ENCODE peak calls at places on chromosomes 7 and 10, in seven cellular contexts. G, K, C, O, D, H and F are unnamed samples.

GRCh38 chr10:55822096-55822495 is 539.0 kb downstream of the ZWINT start:
- DNase-seq in C (no peak), H (no peak), O (no peak), D (no peak), K (no peak), G (no peak), F (no peak)

GRCh38 chr10:132139526-132139925 is 47.2 kb upstream of the DPYSL4 start:
- DNase-seq in H (no peak), D (no peak), C (no peak), G (no peak), O (no peak), K (peak), F (no peak)

GRCh38 chr7:4013793-4014192 is 668.3 kb upstream of the FOXK1 start:
- DNase-seq in H (no peak), K (no peak), C (no peak), G (no peak), D (no peak), O (no peak), F (no peak)

GRCh38 chr7:142887282-142888015 is 1.9 kb upstream of the TRPV6 start:
- DNase-seq in C (no peak), K (peak), H (no peak), D (no peak), G (no peak), O (no peak), F (no peak)

GRCh38 chr7:150580995-150581394 is 13.8 kb downstream of the GIMAP4 start:
- DNase-seq in C (no peak), G (no peak), O (no peak), H (no peak), D (no peak), K (no peak), F (no peak)

GRCh38 chr7:95723583-95724180 is 48.7 kb upstream of the DYNC1I1 start:
- DNase-seq in O (no peak), D (peak), K (no peak), G (peak), H (no peak), C (peak), F (peak)

GRCh38 chr7:85041599-85042216 is 145.1 kb downstream of the SEMA3D start:
- DNase-seq in O (peak), D (peak), H (peak), K (peak), C (peak), G (peak), F (peak)

GRCh38 chr10:126075009-126075408 is 178.6 kb downstream of the FANK1 start:
- DNase-seq in H (no peak), C (no peak), K (no peak), G (no peak), D (no peak), O (no peak), F (no peak)

GRCh38 chr10:11636761-11637166 is 25.3 kb upstream of the USP6NL start:
- DNase-seq in C (no peak), G (no peak), O (no peak), K (no peak), H (no peak), D (no peak), F (no peak)

GRCh38 chr10:43264324-43264986 is 2.4 kb downstream of the RASGEF1A start:
- DNase-seq in C (no peak), K (no peak), O (no peak), D (no peak), H (no peak), G (no peak), F (no peak)

GRCh38 chr7:93914581-93915066 is 6.9 kb upstream of the GNG11 start:
- DNase-seq in K (no peak), O (peak), G (peak), H (no peak), C (peak), D (no peak), F (no peak)

GRCh38 chr7:25726180-25726579 is 425.8 kb upstream of the NFE2L3 start:
- DNase-seq in O (no peak), D (no peak), G (no peak), H (no peak), C (no peak), K (no peak), F (no peak)

GRCh38 chr10:27959093-27959715 is 39.7 kb downstream of the ODAD2 start:
- DNase-seq in O (no peak), H (no peak), K (no peak), C (no peak), D (no peak), G (no peak), F (no peak)

GRCh38 chr7:44565795-44566559 is 7.7 kb downstream of the DDX56 start:
- DNase-seq in G (no peak), D (no peak), O (no peak), H (no peak), K (peak), C (no peak), F (no peak)

GRCh38 chr7:155533827-155534690 is 12.3 kb downstream of the CNPY1 start:
- DNase-seq in G (peak), C (no peak), H (no peak), K (no peak), O (no peak), D (no peak), F (no peak)

GRCh38 chr10:120715214-120715613 is 135.9 kb upstream of the WDR11 start:
- DNase-seq in C (no peak), O (no peak), H (no peak), K (no peak), D (no peak), G (no peak), F (no peak)

GRCh38 chr7:34312624-34313023 is 345.4 kb upstream of the NPSR1 start:
- DNase-seq in D (no peak), H (no peak), G (no peak), K (no peak), O (no peak), C (no peak), F (no peak)

GRCh38 chr7:43039346-43039745 is 73.1 kb upstream of the HECW1 start:
- DNase-seq in K (no peak), O (no peak), H (peak), C (no peak), D (no peak), G (no peak), F (peak)

GRCh38 chr10:86306628-86307278 is 59.8 kb downstream of the GRID1 start:
- DNase-seq in K (peak), G (peak), D (no peak), O (no peak), C (peak), H (no peak), F (no peak)

GRCh38 chr10:112314822-112315474 is 31.7 kb downstream of the TECTB start:
- DNase-seq in G (peak), D (peak), C (peak), H (peak), K (peak), O (peak), F (no peak)

GRCh38 chr10:131998845-131999681 is 17.3 kb upstream of the BNIP3 start:
- DNase-seq in C (no peak), K (peak), G (no peak), D (no peak), H (no peak), O (no peak), F (no peak)

GRCh38 chr7:139576179-139576973 is 52.9 kb downstream of the CLEC2L start:
- DNase-seq in K (no peak), G (no peak), C (no peak), H (no peak), D (no peak), O (no peak), F (no peak)

GRCh38 chr7:94022550-94022949 is 18.4 kb upstream of the BET1 start:
- DNase-seq in K (no peak), H (no peak), D (no peak), C (peak), G (no peak), O (no peak), F (no peak)

GRCh38 chr7:121392277-121393004 is 3.7 kb downstream of the FAM3C start:
- DNase-seq in K (no peak), O (no peak), H (no peak), C (no peak), G (no peak), D (no peak), F (no peak)

GRCh38 chr7:101823086-101823485 is 5.7 kb downstream of the CUX1 start:
- DNase-seq in G (no peak), K (no peak), H (no peak), C (no peak), D (no peak), O (no peak), F (no peak)

GRCh38 chr10:98295907-98296306 is 27.9 kb upstream of the LOXL4 start:
- DNase-seq in H (peak), D (no peak), O (peak), C (peak), K (no peak), G (peak), F (peak)

GRCh38 chr10:127690176-127690575 is 46.8 kb upstream of the FOXI2 start:
- DNase-seq in D (no peak), K (no peak), G (no peak), O (no peak), H (no peak), C (no peak), F (no peak)

GRCh38 chr10:21668831-21669230 is 134.8 kb downstream of the MLLT10 start:
- DNase-seq in C (no peak), H (no peak), G (no peak), K (no peak), D (no peak), O (no peak), F (no peak)

GRCh38 chr10:10787586-10787985 is 230.1 kb upstream of the CELF2 start:
- DNase-seq in O (no peak), H (no peak), D (no peak), G (no peak), K (no peak), C (no peak), F (no peak)

GRCh38 chr10:121926669-121927360 is 1.0 kb downstream of the ATE1 start:
- DNase-seq in O (no peak), H (no peak), G (peak), K (no peak), D (no peak), C (no peak), F (no peak)

GRCh38 chr7:158043461-158044155 is 544.0 kb downstream of the PTPRN2 start:
- DNase-seq in O (no peak), K (peak), D (no peak), H (no peak), G (no peak), C (no peak), F (no peak)

GRCh38 chr7:29035044-29035740 is 77.1 kb upstream of the TRIL start:
- DNase-seq in H (no peak), G (peak), D (no peak), O (no peak), K (no peak), C (peak), F (peak)

GRCh38 chr10:22727663-22728062 is 13.3 kb upstream of the PIP4K2A start:
- DNase-seq in C (no peak), H (no peak), G (no peak), O (no peak), D (no peak), K (no peak), F (no peak)

GRCh38 chr10:123935680-123936079 is 44.1 kb upstream of the CPXM2 start:
- DNase-seq in C (no peak), H (no peak), K (no peak), G (no peak), O (no peak), D (no peak), F (no peak)

GRCh38 chr7:100629117-100629711 is 12.1 kb downstream of the TFR2 start:
- DNase-seq in G (no peak), D (no peak), K (no peak), O (no peak), C (no peak), H (no peak), F (no peak)

GRCh38 chr10:68559872-68560200 is 301 bp upstream of the TET1 start:
- DNase-seq in O (no peak), H (no peak), G (no peak), C (no peak), K (no peak), D (peak), F (no peak)

GRCh38 chr7:73647725-73648592 is 19.7 kb upstream of the VPS37D start:
- DNase-seq in O (no peak), D (no peak), C (no peak), H (no peak), K (no peak), G (no peak), F (no peak)
- H3K4me3 ChIP-seq in O (peak), D (no peak), C (peak), H (peak), K (peak), G (no peak), F (peak)

GRCh38 chr10:61905446-61905725 is 3.9 kb downstream of the ARID5B start:
- DNase-seq in K (no peak), G (no peak), C (no peak), D (no peak), O (no peak), H (no peak), F (no peak)
- TF ChIP-seq CTCF in K (no peak), G (no peak), C (no peak), D (no peak), O (no peak), H (no peak), F (no peak)

DNA sequence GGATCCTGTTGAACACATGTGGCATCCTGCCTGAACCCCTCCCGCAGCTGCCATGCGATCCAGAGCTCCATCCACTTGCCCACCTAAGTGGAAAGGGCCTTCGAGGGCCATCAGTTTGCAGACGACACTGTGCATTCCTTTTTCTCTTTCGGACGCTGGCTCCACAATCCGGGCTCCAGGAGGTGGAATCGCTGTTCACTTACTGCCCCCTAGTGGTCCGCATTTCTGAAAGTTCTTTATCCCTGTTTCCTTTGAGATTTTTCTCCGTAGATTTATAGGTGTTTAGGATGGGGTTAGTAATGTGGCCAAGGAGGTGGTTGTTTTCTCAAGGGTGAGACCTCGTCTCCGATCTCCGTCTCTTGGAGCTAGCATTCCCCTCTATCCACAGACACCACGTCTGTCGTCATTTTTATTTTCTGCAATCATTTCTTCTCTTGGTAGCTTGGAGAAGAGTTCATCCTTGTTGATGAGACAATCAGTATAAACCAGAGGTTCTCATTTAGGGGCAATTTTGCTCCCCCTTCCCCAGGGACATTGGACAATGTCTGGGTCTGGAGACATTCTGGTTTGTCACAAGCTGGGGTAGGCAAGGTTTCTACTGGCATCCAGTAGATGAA is 204.6 kb downstream of the ARHGAP21 start:
- DNase-seq in K (no peak), O (peak), D (peak), H (peak), C (peak), G (peak), F (no peak)
- H3K4me3 ChIP-seq in K (no peak), O (no peak), D (no peak), H (no peak), C (no peak), G (no peak), F (no peak)

GRCh38 chr10:329361-330099 is 194.3 kb downstream of the ZMYND11 start:
- DNase-seq in G (peak), K (peak), D (peak), C (peak), H (peak), O (peak), F (peak)
- TF ChIP-seq CTCF in G (peak), K (no peak), D (no peak), C (no peak), H (no peak), O (peak), F (peak)